ENCODE peak calls at places on chromosomes 7 and 10, in ten cellular contexts. L is PC-3; C is aorta; T is BE2C; O is tibial artery; N is DND-41; V is adipocyte; A is heart right ventricle; Y is CD8-positive, alpha-beta T cell; Z is body of pancreas. P is an unnamed sample. For H3K4me1, the result is how much of the 10 kb centered on the place peaks cover.

GRCh38 chr10:97182327-97182990 is 3.3 kb downstream of the SLIT1 start:
- DNase-seq in L (no peak), C (peak), T (no peak), O (no peak), N (no peak), V (no peak), A (no peak), Y (no peak), Z (no peak), P (no peak)

GRCh38 chr10:9814285-9814866 is 1203.3 kb upstream of the CELF2 start:
- DNase-seq in L (no peak), C (no peak), T (no peak), O (no peak), N (no peak), V (no peak), A (no peak), Y (no peak), Z (no peak), P (no peak)

GRCh38 chr7:66859339-66859738 is 61.7 kb upstream of the TMEM248 start:
- DNase-seq in L (no peak), C (no peak), T (no peak), O (no peak), N (no peak), V (no peak), A (no peak), Y (no peak), Z (no peak), P (no peak)

GRCh38 chr10:58360412-58361004 is 24.7 kb upstream of the TFAM start:
- DNase-seq in L (peak), C (no peak), T (no peak), O (no peak), N (no peak), V (peak), A (no peak), Y (no peak), Z (no peak), P (no peak)

GRCh38 chr7:7529328-7529727 is 6.3 kb downstream of the COL28A1 start:
- DNase-seq in L (peak), C (no peak), T (no peak), O (no peak), N (no peak), V (no peak), A (no peak), Y (no peak), Z (no peak), P (peak)

GRCh38 chr7:143216151-143216550 is 5.7 kb upstream of the TAS2R40 start:
- DNase-seq in L (peak), C (no peak), T (no peak), O (no peak), N (no peak), V (peak), A (no peak), Y (no peak), Z (no peak), P (no peak)

GRCh38 chr7:96116173-96116572 is 205.7 kb downstream of the SLC25A13 start:
- DNase-seq in L (no peak), C (no peak), T (no peak), O (no peak), N (no peak), V (no peak), A (no peak), Y (no peak), Z (no peak), P (no peak)

GRCh38 chr7:31938650-31939049 is 131.6 kb downstream of the PDE1C start:
- DNase-seq in L (peak), C (no peak), T (no peak), O (no peak), N (no peak), V (no peak), A (no peak), Y (no peak), Z (no peak), P (no peak)

GRCh38 chr7:12281026-12281425 is 69.9 kb downstream of the TMEM106B start:
- DNase-seq in L (peak), C (no peak), T (no peak), O (no peak), N (no peak), V (peak), A (no peak), Y (no peak), Z (no peak), P (no peak)

GRCh38 chr7:144525956-144526355 is 122.5 kb upstream of the NOBOX start:
- DNase-seq in L (no peak), C (no peak), T (no peak), O (no peak), N (no peak), V (no peak), A (no peak), Y (no peak), Z (no peak), P (no peak)

GRCh38 chr10:99172130-99172738 is 63.4 kb downstream of the HPSE2 start:
- DNase-seq in L (peak), C (no peak), T (peak), O (no peak), N (peak), V (peak), A (no peak), Y (no peak), Z (peak), P (peak)

GRCh38 chr7:144481863-144482262 is 78.4 kb upstream of the NOBOX start:
- DNase-seq in L (no peak), C (no peak), T (no peak), O (no peak), N (no peak), V (no peak), A (no peak), Y (no peak), Z (no peak), P (no peak)

GRCh38 chr10:97058521-97058920 is 127.2 kb downstream of the SLIT1 start:
- DNase-seq in L (no peak), C (peak), T (no peak), O (no peak), N (no peak), V (no peak), A (no peak), Y (no peak), Z (no peak), P (peak)

GRCh38 chr7:14754631-14755030 is 147.9 kb downstream of the DGKB start:
- DNase-seq in L (peak), C (no peak), T (no peak), O (no peak), N (no peak), V (peak), A (no peak), Y (no peak), Z (no peak), P (no peak)

GRCh38 chr7:111710839-111711380 is 148.6 kb upstream of the IMMP2L start:
- DNase-seq in L (no peak), C (no peak), T (no peak), O (no peak), N (no peak), V (no peak), A (no peak), Y (no peak), Z (no peak), P (no peak)

GRCh38 chr7:122248472-122248871 is 56.1 kb downstream of the FEZF1 start:
- DNase-seq in L (peak), C (no peak), T (no peak), O (no peak), N (no peak), V (no peak), A (no peak), Y (no peak), Z (no peak), P (no peak)

GRCh38 chr10:133438711-133439273 is 14.4 kb upstream of the SPRN start:
- DNase-seq in L (peak), C (no peak), T (no peak), O (no peak), N (peak), V (peak), A (no peak), Y (no peak), Z (no peak), P (no peak)

GRCh38 chr10:128420623-128421022 is 294.4 kb upstream of the MKI67 start:
- DNase-seq in L (no peak), C (no peak), T (no peak), O (no peak), N (no peak), V (no peak), A (no peak), Y (no peak), Z (no peak), P (peak)

GRCh38 chr7:45193868-45194267 is 36.3 kb downstream of the RAMP3 start:
- DNase-seq in L (no peak), C (no peak), T (no peak), O (no peak), N (no peak), V (no peak), A (no peak), Y (no peak), Z (peak), P (no peak)

GRCh38 chr10:72084094-72084459 is 4.3 kb downstream of the SPOCK2 start:
- DNase-seq in L (no peak), C (no peak), T (no peak), O (no peak), N (no peak), V (no peak), A (no peak), Y (peak), Z (no peak), P (no peak)

GRCh38 chr7:101586078-101586941 is 42.8 kb downstream of the MYL10 start:
- DNase-seq in L (no peak), C (no peak), T (no peak), O (no peak), N (no peak), V (no peak), A (no peak), Y (no peak), Z (no peak), P (no peak)

DNA sequence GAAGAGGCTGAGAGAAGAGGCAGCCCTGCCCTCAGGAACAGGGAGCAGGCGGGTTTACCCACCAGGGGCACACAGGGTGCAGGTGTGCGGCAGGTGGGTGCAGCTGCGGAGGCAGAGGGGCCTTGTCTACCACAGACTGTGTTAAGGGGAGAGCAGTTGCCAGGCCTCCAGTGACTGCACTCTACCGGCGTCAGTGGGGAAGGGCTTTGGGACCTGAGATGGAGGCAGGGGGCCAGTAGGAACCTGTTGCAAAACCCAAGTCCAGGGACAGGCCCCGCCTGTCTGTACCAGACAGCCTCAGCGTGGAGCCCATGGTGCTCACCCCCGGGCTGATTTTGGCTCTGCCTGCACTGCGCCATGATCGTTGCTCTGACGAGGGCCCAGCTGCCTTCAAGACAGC is 507.6 kb upstream of the FOXK1 start:
- DNase-seq in L (no peak), C (no peak), T (no peak), O (no peak), N (no peak), V (no peak), A (no peak), Y (no peak), Z (no peak), P (no peak)
- H3K4me1 ChIP-seq in L (under half), C (under half), T (under half), O (under half), N (under half), V (under half), A (under half), Y (under half), Z (under half), P (under half)

GRCh38 chr10:22003964-22004281 is 393 bp upstream of the DNAJC1 start:
- DNase-seq in L (no peak), C (no peak), T (no peak), O (no peak), N (no peak), V (no peak), A (no peak), Y (no peak), Z (no peak), P (no peak)

GRCh38 chr10:22005763-22006162 is 2.2 kb upstream of the DNAJC1 start:
- DNase-seq in L (no peak), C (no peak), T (no peak), O (no peak), N (peak), V (no peak), A (no peak), Y (no peak), Z (no peak), P (no peak)

GRCh38 chr10:22002531-22003110 is 909 bp downstream of the DNAJC1 start:
- DNase-seq in L (peak), C (no peak), T (no peak), O (no peak), N (peak), V (peak), A (no peak), Y (peak), Z (no peak), P (peak)

GRCh38 chr10:22003111-22003963 is at the start of gene DNAJC1:
- DNase-seq in L (peak), C (peak), T (peak), O (peak), N (peak), V (peak), A (peak), Y (peak), Z (peak), P (peak)

DNA sequence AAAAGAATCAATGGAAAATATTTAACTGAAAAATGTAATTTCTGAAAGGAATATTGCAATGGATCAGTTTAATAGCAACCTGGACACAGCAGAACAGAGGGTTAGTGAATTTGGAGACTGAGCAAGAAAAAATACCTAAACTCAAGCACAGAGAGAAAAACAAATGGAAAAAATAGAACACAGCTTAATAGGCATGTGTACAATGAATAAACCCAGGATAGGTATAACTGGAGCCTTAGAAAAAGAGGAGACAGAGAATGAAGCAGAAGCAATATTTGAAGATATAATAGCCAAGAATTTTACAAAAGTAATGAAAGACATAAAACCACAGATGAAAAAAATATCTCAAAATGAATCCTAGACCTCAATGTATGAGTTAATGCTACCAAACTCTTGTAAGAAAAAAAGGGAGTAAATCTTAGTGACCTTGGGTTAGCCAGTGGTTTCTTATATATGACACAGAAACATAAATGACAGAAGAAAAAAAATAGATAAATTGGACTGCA is 2.9 kb upstream of the DNAJC1 start:
- DNase-seq in L (no peak), C (no peak), T (no peak), O (no peak), N (no peak), V (no peak), A (no peak), Y (no peak), Z (no peak), P (no peak)
- H3K4me1 ChIP-seq in L (under half), C (under half), T (under half), O (under half), N (under half), V (under half), A (under half), Y (under half), Z (under half), P (under half)

DNA sequence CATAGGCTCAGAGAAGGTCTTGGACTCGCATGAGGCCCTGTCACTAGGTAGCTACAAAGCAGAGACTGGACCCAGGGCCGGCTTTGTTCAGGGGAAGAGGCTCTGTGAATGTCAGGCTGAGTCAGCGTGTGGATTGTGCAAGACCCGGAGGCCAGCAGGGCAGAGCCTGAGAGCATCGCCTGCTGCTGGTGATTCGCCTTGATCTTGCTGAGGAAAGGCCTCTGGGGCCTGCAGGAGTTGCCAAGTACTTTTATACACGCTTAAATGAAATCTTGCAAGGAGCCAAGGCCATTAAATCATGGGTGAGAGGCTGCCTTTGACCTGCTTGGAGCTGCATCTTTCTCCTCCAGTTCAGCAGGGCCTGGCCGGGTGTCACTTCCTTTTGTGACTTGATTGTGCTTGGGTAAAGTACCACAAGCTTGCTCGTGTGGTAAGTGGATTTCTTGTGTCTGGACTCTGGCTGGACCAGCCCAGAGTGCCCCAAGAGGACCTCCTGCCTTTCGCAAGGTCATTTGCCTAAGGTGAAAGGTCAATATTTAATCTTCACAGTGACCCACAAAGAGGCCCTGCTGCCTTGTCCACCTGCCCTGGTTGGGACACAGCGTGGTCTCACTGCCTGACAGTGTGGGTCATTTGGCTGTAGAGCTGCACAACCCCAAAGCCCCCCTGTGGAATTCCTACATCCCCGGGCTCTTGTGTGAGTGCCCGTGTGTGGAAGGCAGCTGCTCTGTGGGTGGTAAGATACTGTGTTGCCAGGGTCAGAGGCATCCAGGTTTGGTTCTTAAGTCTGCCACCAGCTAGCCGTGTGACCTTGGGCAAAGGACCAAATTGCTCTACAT is 38.6 kb upstream of the SH2D4B start:
- DNase-seq in L (no peak), C (peak), T (peak), O (peak), N (no peak), V (peak), A (peak), Y (peak), Z (peak), P (peak)
- H3K4me1 ChIP-seq in L (under half), C (under half), T (under half), O (under half), N (under half), V (half or more), A (half or more), Y (half or more), Z (half or more), P (under half)

DNA sequence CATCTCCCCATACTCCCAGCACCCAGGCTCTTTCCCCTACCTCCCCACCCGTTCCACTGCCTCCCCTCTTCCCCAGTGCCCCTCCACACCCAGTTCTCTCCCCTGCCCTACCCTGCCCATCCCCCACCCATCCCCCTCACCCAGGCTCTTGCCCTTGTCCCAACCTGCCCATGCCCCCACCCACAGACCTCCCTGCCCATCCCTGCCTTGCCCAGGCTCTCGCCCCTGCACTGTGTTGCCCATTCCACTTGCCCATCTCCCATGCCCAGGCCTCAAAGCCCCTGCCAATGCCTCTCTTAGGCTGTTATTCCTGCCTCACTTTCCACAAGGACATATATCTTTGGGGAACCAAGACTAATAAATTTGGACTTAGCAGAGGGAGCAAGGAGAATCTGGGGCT is 262.6 kb upstream of the CXCL12 start:
- DNase-seq in L (no peak), C (no peak), T (no peak), O (no peak), N (no peak), V (no peak), A (no peak), Y (no peak), Z (no peak), P (no peak)
- H3K4me1 ChIP-seq in L (under half), C (under half), T (under half), O (under half), N (under half), V (under half), A (under half), Y (under half), Z (under half), P (under half)